ENCODE peak calls at places on chromosomes 16 and 17, in eight cellular contexts. A is HT1080; I is activated T-helper 9 cell treated with anti-CD3 and anti-CD28 coated beads, Interleukin-2, amount 50 U/mL, for 16 hours; P is AG20443; B is activated CD4-positive, alpha-beta T cell treated with anti-CD3 and anti-CD28 coated beads for 1 hour; G is HT-29; J is stimulated activated CD4-positive, alpha-beta T cell treated with anti-CD3 and anti-CD28 coated beads, Interleukin-4, amount 100 ng/mL, for 4 hours; T is NCI-H345. D is an unnamed sample.

GRCh38 chr16:64269756-64270155 is 852.1 kb downstream of the CDH11 start:
- DNase-seq in A (no peak), I (no peak), P (no peak), B (no peak), G (no peak), J (no peak), T (no peak), D (no peak)

GRCh38 chr17:17669081-17669850 is 12.0 kb upstream of the RAI1 start:
- DNase-seq in A (peak), I (no peak), P (no peak), B (no peak), G (no peak), J (no peak), T (no peak), D (no peak)

GRCh38 chr16:1039762-1040161 is 32.8 kb upstream of the SSTR5 start:
- DNase-seq in A (no peak), I (no peak), P (no peak), B (no peak), G (no peak), J (no peak), T (no peak), D (no peak)

GRCh38 chr17:4747847-4748246 is 8.1 kb upstream of the CXCL16 start:
- DNase-seq in A (no peak), I (no peak), P (no peak), B (no peak), G (no peak), J (no peak), T (no peak), D (peak)

GRCh38 chr17:29789186-29790170 is 140.6 kb downstream of the SSH2 start:
- DNase-seq in A (no peak), I (no peak), P (no peak), B (no peak), G (no peak), J (no peak), T (no peak), D (no peak)

GRCh38 chr17:41787021-41787418 is 509 bp upstream of the JUP start:
- DNase-seq in A (no peak), I (no peak), P (no peak), B (no peak), G (no peak), J (no peak), T (no peak), D (no peak)

GRCh38 chr17:7882629-7883028 is 6.0 kb upstream of the CHD3 start:
- DNase-seq in A (no peak), I (no peak), P (no peak), B (no peak), G (no peak), J (no peak), T (no peak), D (no peak)

GRCh38 chr16:51569204-51569911 is 418.3 kb upstream of the SALL1 start:
- DNase-seq in A (peak), I (no peak), P (peak), B (no peak), G (no peak), J (no peak), T (no peak), D (no peak)

GRCh38 chr17:7720125-7720524 is 2.6 kb downstream of the DNAH2 start:
- DNase-seq in A (no peak), I (no peak), P (no peak), B (no peak), G (no peak), J (no peak), T (no peak), D (no peak)

GRCh38 chr17:71260366-71260765 is 860.5 kb upstream of the SOX9 start:
- DNase-seq in A (peak), I (no peak), P (peak), B (no peak), G (no peak), J (no peak), T (no peak), D (no peak)

GRCh38 chr16:75262104-75262799 is 10.8 kb upstream of the BCAR1 start:
- DNase-seq in A (no peak), I (no peak), P (no peak), B (no peak), G (peak), J (no peak), T (no peak), D (no peak)